ENCODE peak calls at places on chromosomes 2 and 18, in four cellular contexts. F is HCT116, M is K562, L is HepG2. P is an unnamed sample.

GRCh38 chr2:62293490-62294212 is 97.7 kb downstream of the B3GNT2 start:
- DNase-seq in F (no peak), M (no peak), L (peak; percentile 51), P (no peak)

GRCh38 chr18:77422974-77423373 is 173.3 kb downstream of the GALR1 start:
- DNase-seq in F (no peak), M (no peak), L (no peak), P (no peak)

GRCh38 chr2:60633615-60634014 is 80.2 kb upstream of the BCL11A start:
- DNase-seq in F (no peak), M (no peak), L (no peak), P (no peak)

GRCh38 chr2:229221641-229222040 is 49.4 kb downstream of the PID1 start:
- DNase-seq in F (no peak), M (no peak), L (no peak), P (no peak)

GRCh38 chr18:10923225-10923624 is 226.1 kb downstream of the PIEZO2 start:
- DNase-seq in F (no peak), M (no peak), L (no peak), P (no peak)

GRCh38 chr2:70988151-70988550 is 6.5 kb downstream of the TEX261 start:
- DNase-seq in F (no peak), M (no peak), L (no peak), P (no peak)

GRCh38 chr2:128178144-128178649 is 87.2 kb downstream of the UGGT1 start:
- DNase-seq in F (no peak), M (no peak), L (peak; percentile 64), P (no peak)

GRCh38 chr2:158501301-158501700 is 44.5 kb downstream of the PKP4 start:
- DNase-seq in F (no peak), M (no peak), L (no peak), P (no peak)

GRCh38 chr18:63107171-63107850 is 212.3 kb downstream of the BCL2 start:
- DNase-seq in F (no peak), M (no peak), L (no peak), P (no peak)

GRCh38 chr2:189407161-189407943 is 33.9 kb upstream of the WDR75 start:
- DNase-seq in F (no peak), M (no peak), L (no peak), P (no peak)

GRCh38 chr2:224457408-224458096 is 55.6 kb upstream of the FAM124B start:
- DNase-seq in F (no peak), M (no peak), L (no peak), P (no peak)

GRCh38 chr2:118224144-118224887 is 136.0 kb downstream of the INSIG2 start:
- DNase-seq in F (no peak), M (no peak), L (no peak), P (no peak)

GRCh38 chr18:31101148-31102019 is 837 bp downstream of the DSC2 start:
- DNase-seq in F (no peak), M (peak; percentile 54), L (peak; percentile 37), P (no peak)

GRCh38 chr2:158926478-158926948 is 41.9 kb upstream of the TANC1 start:
- DNase-seq in F (peak; percentile 34), M (no peak), L (peak; percentile 30), P (no peak)

GRCh38 chr2:201403904-201404303 is 46.8 kb upstream of the FLACC1 start:
- DNase-seq in F (no peak), M (no peak), L (no peak), P (no peak)

DNA sequence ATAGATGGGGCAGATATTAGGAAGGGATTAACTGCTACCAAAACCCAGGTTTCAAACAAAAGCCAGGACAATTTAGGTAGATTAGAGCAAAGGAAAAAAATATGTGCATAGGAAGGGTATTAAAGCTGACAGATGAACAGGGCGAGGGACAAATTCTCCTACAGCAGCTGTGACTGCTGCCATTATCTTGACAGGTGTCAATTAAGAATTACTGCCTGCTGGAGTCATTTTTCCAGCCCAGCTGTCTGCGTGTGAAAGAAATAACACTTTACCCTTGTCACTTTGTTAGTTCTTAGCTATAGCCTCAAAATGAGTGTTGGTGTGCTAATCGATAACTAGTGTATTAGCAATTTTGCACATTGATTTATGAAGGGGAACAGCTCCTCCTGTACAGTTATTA is 7.5 kb downstream of the TSHZ1 start:
- DNase-seq in F (no peak), M (no peak), L (no peak), P (no peak)
- H3K4me1 ChIP-seq in F (peaks cover 4% of the 10 kb centered on the region), M (peaks cover 10% of the 10 kb centered on the region), L (peaks cover 80% of the 10 kb centered on the region), P (peaks cover 12% of the 10 kb centered on the region)

GRCh38 chr2:240906911-240907590 is 915 bp downstream of the CROCC2 start:
- DNase-seq in F (no peak), M (no peak), L (no peak), P (no peak)

GRCh38 chr2:240904216-240905175 is 1.6 kb upstream of the CROCC2 start:
- DNase-seq in F (no peak), M (no peak), L (no peak), P (no peak)

GRCh38 chr2:240906141-240906910 is at the start of gene CROCC2:
- DNase-seq in F (no peak), M (no peak), L (no peak), P (no peak)

GRCh38 chr2:240903191-240904060 is 2.7 kb upstream of the CROCC2 start:
- DNase-seq in F (no peak), M (no peak), L (no peak), P (no peak)

DNA sequence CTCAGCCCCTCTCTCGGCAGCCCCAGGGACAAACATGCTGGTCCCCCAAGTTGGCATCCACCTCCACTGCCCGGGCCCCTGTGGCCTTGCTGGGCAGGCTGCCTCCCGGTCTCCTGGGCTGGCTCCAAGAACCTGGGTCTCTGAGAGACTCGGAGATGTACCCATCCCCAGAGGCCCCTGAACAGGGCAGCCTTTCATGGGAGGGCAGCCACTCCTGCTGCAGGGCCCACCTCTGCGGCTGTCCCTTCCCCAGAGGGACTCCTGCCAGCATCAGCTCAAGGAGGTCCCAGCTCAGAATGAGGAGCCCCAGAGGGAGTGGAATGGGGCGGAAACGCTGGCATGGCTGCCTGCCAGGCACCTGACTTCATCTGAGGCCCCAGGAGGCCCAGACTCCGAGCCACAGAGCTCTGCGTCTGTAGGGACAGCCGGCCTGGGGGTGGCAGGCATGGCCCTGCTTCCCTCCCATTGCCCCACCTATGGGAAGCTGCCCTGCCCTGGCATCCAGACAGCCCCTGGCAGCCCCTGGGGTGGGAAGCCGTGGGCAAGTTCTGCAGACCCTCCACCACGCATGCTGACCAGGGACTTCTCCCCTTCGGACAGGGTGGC is 857 bp upstream of the CROCC2 start:
- DNase-seq in F (no peak), M (no peak), L (no peak), P (no peak)
- TF ChIP-seq TCF7L2 in F (no peak), M (no peak), L (no peak), P (no peak)

GRCh38 chr2:27907547-27907946 is 17.0 kb downstream of the BABAM2 start:
- DNase-seq in F (no peak), M (no peak), L (no peak), P (no peak)

GRCh38 chr2:27906074-27906473 is 15.5 kb downstream of the BABAM2 start:
- DNase-seq in F (no peak), M (no peak), L (no peak), P (no peak)

GRCh38 chr2:27911458-27912210 is 21.1 kb downstream of the BABAM2 start:
- DNase-seq in F (no peak), M (no peak), L (no peak), P (no peak)

GRCh38 chr2:27912512-27912911 is 22.0 kb downstream of the BABAM2 start:
- DNase-seq in F (no peak), M (no peak), L (no peak), P (no peak)

DNA sequence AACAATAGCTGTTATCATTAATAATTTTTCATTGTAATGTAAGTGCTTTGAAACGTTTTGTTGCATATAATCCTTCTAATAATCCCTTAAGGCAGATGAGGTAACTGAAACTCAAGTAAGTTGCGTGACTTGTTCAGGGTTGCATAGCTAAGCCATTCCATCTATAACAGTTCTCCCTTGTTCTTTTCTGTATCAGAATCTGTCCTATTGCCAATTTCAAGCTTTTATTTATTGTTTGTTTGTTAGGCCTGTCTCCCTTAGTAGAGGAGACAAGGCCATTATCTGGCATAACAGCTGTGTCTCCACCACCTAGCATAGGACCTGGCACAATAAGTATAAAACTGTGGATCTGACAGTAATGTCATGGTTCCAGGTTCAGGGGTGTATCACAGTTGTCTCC is 19.4 kb downstream of the BABAM2 start:
- DNase-seq in F (no peak), M (no peak), L (no peak), P (no peak)
- H3K4me1 ChIP-seq in F (no peaks in the 10 kb centered on the region), M (no peaks in the 10 kb centered on the region), L (peaks cover 11% of the 10 kb centered on the region), P (no peaks in the 10 kb centered on the region)

GRCh38 chr2:11596801-11597200 is 63.0 kb downstream of the GREB1 start:
- DNase-seq in F (no peak), M (no peak), L (no peak), P (no peak)

GRCh38 chr2:11597538-11598225 is 63.8 kb downstream of the GREB1 start:
- DNase-seq in F (no peak), M (no peak), L (no peak), P (no peak)

GRCh38 chr2:11598228-11598731 is 64.4 kb downstream of the GREB1 start:
- DNase-seq in F (no peak), M (no peak), L (no peak), P (no peak)

DNA sequence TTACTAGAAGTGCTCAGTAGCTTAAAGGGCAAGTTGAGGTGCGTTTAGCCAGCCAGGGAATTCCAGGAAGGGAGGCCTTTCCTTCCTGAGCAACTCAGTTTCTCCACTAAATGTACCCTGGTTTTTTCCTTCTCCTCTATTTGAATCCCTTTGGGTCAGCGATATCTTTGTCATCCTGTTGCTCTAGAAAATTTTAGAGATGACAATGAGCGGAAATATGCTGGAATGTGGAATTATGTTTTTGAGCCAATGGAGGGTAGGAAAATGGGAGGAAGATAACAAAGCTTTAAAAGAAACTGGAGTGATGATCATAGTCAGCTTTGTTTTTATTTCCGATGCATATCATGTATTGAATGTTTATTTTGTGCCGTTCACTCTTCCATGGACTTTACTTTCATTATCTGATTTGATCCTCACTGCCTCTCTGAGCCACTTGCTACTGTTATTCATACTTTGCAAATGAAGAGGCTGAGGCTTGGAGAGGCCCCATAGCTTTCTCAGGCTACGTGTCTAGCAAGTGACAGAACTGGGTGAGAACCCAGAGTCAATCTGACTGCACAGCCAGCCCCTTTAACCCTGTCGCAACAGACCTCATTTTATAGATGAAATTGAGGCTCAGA is 67.3 kb downstream of the NTSR2 start:
- DNase-seq in F (no peak), M (no peak), L (no peak), P (no peak)
- TF ChIP-seq TCF7L2 in F (no peak), M (no peak), L (no peak), P (no peak)

DNA sequence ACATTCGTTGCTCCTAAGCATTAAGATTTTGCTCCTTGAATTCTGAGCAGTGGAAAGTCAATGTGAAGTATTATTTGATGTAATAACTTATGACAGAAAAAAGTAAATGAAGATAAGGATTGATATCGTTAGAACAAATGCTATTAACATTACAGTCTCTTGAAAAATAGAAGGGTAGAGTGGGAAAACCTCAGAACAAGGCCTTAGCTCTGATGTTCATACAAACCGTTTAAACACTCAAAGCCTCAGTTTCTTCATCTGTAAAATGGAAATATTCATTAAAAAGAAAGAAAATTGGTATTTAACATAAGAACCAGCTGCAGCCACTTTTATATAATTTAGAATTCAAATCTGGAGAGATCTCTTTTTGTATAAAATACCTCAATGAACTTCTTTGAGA is 250.4 kb upstream of the NCKAP5 start:
- DNase-seq in F (no peak), M (no peak), L (no peak), P (no peak)
- H3K4me1 ChIP-seq in F (peaks cover 15% of the 10 kb centered on the region), M (no peaks in the 10 kb centered on the region), L (no peaks in the 10 kb centered on the region), P (no peaks in the 10 kb centered on the region)

DNA sequence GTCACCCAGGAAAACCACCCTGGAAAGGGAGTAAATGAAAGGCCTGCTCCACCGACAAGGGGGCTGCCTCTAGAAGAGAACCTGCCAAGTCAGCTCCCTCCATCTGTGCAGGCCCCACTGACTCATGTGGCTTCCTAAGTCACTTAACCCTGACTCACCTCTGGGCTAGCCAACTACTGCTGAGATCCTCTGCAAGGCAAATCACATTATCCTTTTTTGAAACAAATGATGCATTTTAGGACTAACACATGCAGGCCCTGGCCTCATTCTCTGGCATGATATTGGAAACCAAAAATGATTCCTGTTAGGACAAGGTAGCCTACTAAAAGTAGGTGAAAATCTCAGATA is 474.6 kb downstream of the EPHA4 start:
- DNase-seq in F (no peak), M (no peak), L (no peak), P (no peak)
- TF ChIP-seq TCF7L2 in F (no peak), M (no peak), L (no peak), P (no peak)